ENCODE peak calls at places on chromosomes 11 and 22, in four cellular contexts. K is ELR; F is HT1080; M is stimulated activated CD4-positive, alpha-beta T cell treated with anti-CD3 and anti-CD28 coated beads, Interleukin-4, amount 100 ng/mL, for 48 hours. T is an unnamed sample.
A peak's percentile ranks its signal among the peaks of the same experiment; 100 is the strongest.

GRCh38 chr11:74472030-74472429 is 4.7 kb upstream of the KCNE3 start:
- DNase-seq in M (no peak), K (no peak), F (no peak), T (no peak)

GRCh38 chr11:112582366-112582765 is 321.7 kb upstream of the PLET1 start:
- DNase-seq in F (no peak), M (no peak), K (no peak), T (no peak)

GRCh38 chr22:26617251-26618199 is at the start of gene CRYBB1:
- DNase-seq in F (no peak), M (no peak), K (no peak), T (no peak)

GRCh38 chr11:1853376-1854131 is 670 bp downstream of the LSP1 start:
- DNase-seq in K (no peak), M (no peak), F (no peak), T (no peak)

GRCh38 chr11:65329944-65330403 is 3.7 kb upstream of the DPF2 start:
- DNase-seq in F (peak; percentile 77), M (peak; percentile 85), K (peak; percentile 96), T (peak; percentile 90)

GRCh38 chr11:14308897-14309387 is 50.0 kb downstream of the RRAS2 start:
- DNase-seq in F (no peak), M (no peak), K (no peak), T (no peak)

GRCh38 chr11:128324531-128325141 is 262.7 kb downstream of the ETS1 start:
- DNase-seq in F (no peak), M (peak; percentile 74), K (no peak), T (no peak)

GRCh38 chr11:74647404-74647803 is 55.0 kb downstream of the POLD3 start:
- DNase-seq in K (no peak), F (no peak), M (no peak), T (peak; percentile 12)

GRCh38 chr11:117816846-117817212 is 7.7 kb downstream of the FXYD2 start:
- DNase-seq in F (no peak), K (no peak), M (no peak), T (no peak)

GRCh38 chr11:121889168-121889567 is 226.8 kb downstream of the BLID start:
- DNase-seq in M (no peak), F (no peak), K (no peak), T (no peak)

GRCh38 chr11:34916810-34917780 is 677 bp downstream of the PDHX start:
- DNase-seq in F (no peak), M (no peak), K (peak; percentile 41), T (no peak)

GRCh38 chr11:70671611-70672010 is 273.3 kb downstream of the CTTN start:
- DNase-seq in F (no peak), K (no peak), M (no peak), T (no peak)

GRCh38 chr11:133925756-133926155 is 31.0 kb downstream of the IGSF9B start:
- DNase-seq in M (no peak), F (no peak), K (no peak), T (no peak)

GRCh38 chr22:22666307-22667091 is 22.1 kb downstream of the GGTLC2 start:
- DNase-seq in K (peak; percentile 17), M (no peak), F (peak; percentile 39), T (no peak)

GRCh38 chr11:36164522-36165250 is 124.5 kb downstream of the COMMD9 start:
- DNase-seq in M (no peak), K (peak; percentile 62), F (peak; percentile 37), T (peak; percentile 46)

GRCh38 chr11:33885338-33886005 is 6.4 kb downstream of the LMO2 start:
- DNase-seq in K (no peak), F (no peak), M (no peak), T (no peak)

GRCh38 chr11:134410766-134411165 is 1.3 kb downstream of the B3GAT1 start:
- DNase-seq in F (no peak), M (no peak), K (no peak), T (no peak)

GRCh38 chr11:108961095-108961494 is 296.2 kb downstream of the DDX10 start:
- DNase-seq in K (no peak), M (no peak), F (no peak), T (peak; percentile 52)

GRCh38 chr11:111435046-111435698 is 56.1 kb upstream of the POU2AF1 start:
- DNase-seq in K (no peak), M (no peak), F (no peak), T (no peak)

GRCh38 chr11:64594159-64594939 is 3.3 kb downstream of the SLC22A12 start:
- DNase-seq in K (no peak), F (no peak), M (no peak), T (no peak)

GRCh38 chr11:69935941-69936505 is 116.8 kb upstream of the FGF3 start:
- DNase-seq in M (no peak), K (no peak), F (no peak), T (no peak)

GRCh38 chr11:81707881-81708280 is 1025.8 kb downstream of the FAM181B start:
- DNase-seq in M (no peak), K (no peak), F (no peak), T (no peak)

GRCh38 chr11:93498099-93499040 is 44.8 kb downstream of the SMCO4 start:
- DNase-seq in K (peak; percentile 57), M (no peak), F (peak; percentile 70), T (peak; percentile 65)

GRCh38 chr22:44270556-44270880 is 42.2 kb downstream of the SHISAL1 start:
- DNase-seq in M (no peak), K (no peak), F (no peak), T (no peak)

GRCh38 chr11:78607691-78608090 is 33.0 kb upstream of the NARS2 start:
- DNase-seq in K (no peak), M (no peak), F (no peak), T (no peak)

GRCh38 chr11:78425436-78425835 is 7.8 kb upstream of the GAB2 start:
- DNase-seq in M (no peak), K (no peak), F (no peak), T (no peak)

GRCh38 chr11:17547051-17547577 is at the start of gene OTOG:
- DNase-seq in K (no peak), M (no peak), F (no peak), T (no peak)

GRCh38 chr22:24011735-24012068 is 598 bp downstream of the CABIN1 start:
- DNase-seq in M (no peak), F (no peak), K (peak; percentile 15), T (no peak)

GRCh38 chr11:90204832-90205646 is 17.8 kb downstream of the CHORDC1 start:
- DNase-seq in M (no peak), K (peak; percentile 65), F (peak; percentile 44), T (peak; percentile 76)

GRCh38 chr22:36510384-36510783 is 3.5 kb upstream of the FOXRED2 start:
- DNase-seq in F (no peak), K (no peak), M (no peak), T (no peak)

GRCh38 chr11:111764621-111765020 is 1.6 kb downstream of the PPP2R1B start:
- DNase-seq in M (no peak), F (peak; percentile 7), K (peak; percentile 51), T (peak; percentile 37)

GRCh38 chr22:29050457-29050856 is 11.2 kb downstream of the C22orf31 start:
- DNase-seq in M (no peak), K (no peak), F (no peak), T (no peak)

T was measured in mesenchymal stem cell.